ENCODE peak calls at places on chromosome 1, in five cellular contexts. V, Q, F, D and T are unnamed samples.

GRCh38 chr1:60281360-60281932 is 207.9 kb upstream of the C1orf87 start:
- DNase-seq in V (peak; percentile 82), Q (peak; percentile 61), F (peak; percentile 30), D (peak; percentile 51), T (peak; percentile 61)

GRCh38 chr1:53516181-53516580 is 57.0 kb downstream of the DMRTB1 start:
- DNase-seq in V (no peak), Q (no peak), F (no peak), D (no peak), T (no peak)

GRCh38 chr1:27513521-27513920 is 23.6 kb upstream of the WASF2 start:
- DNase-seq in V (no peak), Q (no peak), F (no peak), D (no peak), T (no peak)

GRCh38 chr1:213244664-213245091 is 193.6 kb downstream of the RPS6KC1 start:
- DNase-seq in V (no peak), Q (peak; percentile 56), F (peak; percentile 65), D (peak; percentile 57), T (no peak)

GRCh38 chr1:62228139-62228882 is 33.7 kb downstream of the L1TD1 start:
- DNase-seq in V (no peak), Q (no peak), F (no peak), D (no peak), T (no peak)

GRCh38 chr1:158087320-158087927 is 93.3 kb upstream of the CD1D start:
- DNase-seq in V (peak; percentile 87), Q (peak; percentile 80), F (peak; percentile 77), D (peak; percentile 87), T (peak; percentile 63)

GRCh38 chr1:60615661-60616060 is 466.7 kb upstream of the NFIA start:
- DNase-seq in V (no peak), Q (no peak), F (no peak), D (no peak), T (no peak)

GRCh38 chr1:239558992-239559391 is 172.6 kb downstream of the CHRM3 start:
- DNase-seq in V (no peak), Q (no peak), F (no peak), D (no peak), T (no peak)

GRCh38 chr1:54483875-54484437 is 64.1 kb upstream of the ACOT11 start:
- DNase-seq in V (no peak), Q (no peak), F (no peak), D (no peak), T (no peak)

GRCh38 chr1:21305155-21305899 is 15.1 kb upstream of the ECE1 start:
- DNase-seq in V (no peak), Q (no peak), F (no peak), D (peak; percentile 41), T (no peak)
- H3K18ac ChIP-seq in V (no peak overlapping the region), Q (peak overlapping the region; percentile 16), F (peak overlapping the region; percentile 18), D (peak overlapping the region; percentile 49), T (no peak overlapping the region)

GRCh38 chr1:40899230-40899870 is 37.2 kb upstream of the CITED4 start:
- DNase-seq in V (peak; percentile 63), Q (no peak), F (no peak), D (no peak), T (no peak)
- H3K18ac ChIP-seq in V (peak overlapping the region; percentile 28), Q (no peak overlapping the region), F (peak overlapping the region; percentile 45), D (peak overlapping the region; percentile 2), T (peak overlapping the region; percentile 15)

DNA sequence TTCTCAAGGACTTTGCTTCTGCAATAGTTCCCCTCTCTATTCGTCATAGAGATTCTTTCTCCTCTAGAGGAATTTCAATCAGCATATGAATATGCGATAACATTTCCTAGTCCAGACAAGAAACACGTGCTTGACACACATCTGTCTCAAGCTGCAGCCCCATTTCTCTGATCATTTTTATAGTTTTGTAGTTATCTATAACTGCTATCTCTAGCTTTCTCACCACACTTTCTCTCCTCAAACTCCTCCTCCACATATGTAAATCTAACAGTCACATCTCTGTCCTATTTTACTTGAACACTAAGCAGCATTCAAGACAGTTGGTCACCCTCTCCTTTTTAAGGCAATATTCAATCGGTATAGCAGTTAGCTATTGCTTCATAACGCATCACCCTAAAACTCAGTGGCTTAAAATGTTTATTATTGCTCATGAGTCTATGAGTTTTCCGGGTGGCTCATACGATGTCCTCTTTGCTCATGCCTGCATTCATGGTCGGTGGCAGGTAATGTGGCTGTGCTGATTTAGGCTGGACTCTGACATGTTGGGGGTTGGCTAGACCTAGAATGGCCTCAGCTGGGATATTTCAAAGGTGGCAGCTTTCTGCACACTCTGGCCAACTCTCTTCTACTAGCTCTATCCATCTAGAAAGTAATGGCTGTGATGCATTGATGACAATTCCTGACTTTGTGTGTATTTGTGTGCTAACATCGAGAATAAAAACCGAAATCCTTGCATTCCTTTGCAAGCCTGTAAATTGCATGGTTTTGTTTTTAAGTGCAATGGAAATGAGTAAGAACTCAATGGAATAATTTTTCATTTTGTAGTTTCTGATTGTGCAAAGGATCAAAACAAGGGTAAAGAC is 20.6 kb downstream of the ATP6V1G3 start:
- DNase-seq in V (no peak), Q (no peak), F (no peak), D (no peak), T (no peak)
- H3K18ac ChIP-seq in V (no peak overlapping the region), Q (no peak overlapping the region), F (no peak overlapping the region), D (no peak overlapping the region), T (peak overlapping the region; percentile 65)

DNA sequence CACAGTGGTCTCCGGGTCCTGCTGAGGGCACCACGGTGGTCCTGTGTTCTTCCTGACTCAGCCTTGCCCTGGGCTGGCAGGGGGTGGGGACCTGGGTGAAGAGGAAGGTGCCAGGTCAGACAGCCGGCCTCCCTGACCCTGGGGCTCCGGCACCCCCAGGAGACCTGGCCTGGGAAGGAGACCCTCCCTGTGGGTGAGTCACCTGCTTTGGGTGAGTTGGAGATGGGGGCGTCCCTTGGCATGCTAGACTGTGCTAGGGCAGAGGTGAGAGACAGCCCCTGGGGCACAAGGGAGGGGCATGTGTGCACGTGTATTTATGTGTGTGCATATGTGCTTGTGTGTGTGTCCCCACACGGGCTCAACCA is 23.4 kb downstream of the SPSB1 start:
- DNase-seq in V (no peak), Q (no peak), F (no peak), D (no peak), T (no peak)
- H3K18ac ChIP-seq in V (no peak overlapping the region), Q (no peak overlapping the region), F (peak overlapping the region; percentile 20), D (no peak overlapping the region), T (no peak overlapping the region)